ENCODE peak calls at places on chromosomes 3 and 15, in six cellular contexts. Q is RWPE2, J is activated T-cell treated with anti-CD3 and anti-CD28 coated beads for 1 hour, B is NCI-H460, Z is endothelial cell, A is ureter. E is an unnamed sample.

GRCh38 chr15:55744026-55744655 is 1.2 kb upstream of the PRTG start:
- DNase-seq in J (no peak), Z (no peak), B (no peak), A (no peak), Q (no peak), E (no peak)

GRCh38 chr3:42711491-42712343 is 9.1 kb upstream of the HHATL start:
- DNase-seq in Z (no peak), J (no peak), A (no peak), Q (no peak), B (no peak), E (no peak)

GRCh38 chr3:160162440-160162839 is 62.8 kb upstream of the C3orf80 start:
- DNase-seq in Z (peak), Q (no peak), B (no peak), J (no peak), A (no peak), E (no peak)

GRCh38 chr3:12797124-12797891 is 828 bp downstream of the CAND2 start:
- DNase-seq in Z (no peak), Q (no peak), B (no peak), J (no peak), A (no peak), E (no peak)

GRCh38 chr3:150203273-150203672 is 204.8 kb upstream of the TSC22D2 start:
- DNase-seq in A (no peak), Q (no peak), Z (no peak), B (no peak), J (no peak), E (no peak)

GRCh38 chr3:129037093-129037419 is 23.5 kb upstream of the GP9 start:
- DNase-seq in J (no peak), Q (no peak), A (no peak), B (no peak), Z (no peak), E (no peak)

GRCh38 chr3:180063783-180064182 is 27.0 kb upstream of the PEX5L start:
- DNase-seq in Z (no peak), Q (no peak), A (no peak), B (no peak), J (no peak), E (no peak)

GRCh38 chr15:62482715-62483429 is 317.8 kb upstream of the C2CD4B start:
- DNase-seq in Z (peak), A (no peak), J (no peak), B (no peak), Q (no peak), E (no peak)

GRCh38 chr3:193971268-193971751 is 164.6 kb upstream of the HES1 start:
- DNase-seq in B (no peak), J (no peak), Q (no peak), A (no peak), Z (no peak), E (peak)

GRCh38 chr3:197782230-197782629 is 8.8 kb upstream of the LRCH3 start:
- DNase-seq in Q (no peak), B (no peak), Z (no peak), J (no peak), A (no peak), E (no peak)

GRCh38 chr3:107690522-107691138 is 167.9 kb downstream of the BBX start:
- DNase-seq in A (no peak), Z (no peak), J (no peak), Q (no peak), B (peak), E (no peak)

GRCh38 chr15:93866996-93867395 is 364.4 kb upstream of the MCTP2 start:
- DNase-seq in Q (no peak), J (no peak), Z (no peak), A (no peak), B (no peak), E (no peak)

GRCh38 chr3:121431717-121432517 is 113.9 kb downstream of the POLQ start:
- DNase-seq in A (no peak), J (peak), Z (no peak), Q (no peak), B (no peak), E (no peak)

GRCh38 chr15:66251790-66252355 is 1.7 kb downstream of the MEGF11 start:
- DNase-seq in Z (peak), B (no peak), Q (no peak), A (no peak), J (no peak), E (no peak)

GRCh38 chr3:158802399-158803023 is 657 bp downstream of the MFSD1 start:
- DNase-seq in A (no peak), Z (no peak), J (peak), B (no peak), Q (no peak), E (no peak)

GRCh38 chr3:195168009-195168759 is 102.8 kb downstream of the XXYLT1 start:
- DNase-seq in B (no peak), Z (no peak), Q (no peak), A (no peak), J (no peak), E (no peak)

GRCh38 chr3:102722317-102722716 is 287.5 kb downstream of the ZPLD1 start:
- DNase-seq in Z (no peak), J (no peak), B (no peak), Q (no peak), A (no peak), E (no peak)

GRCh38 chr3:193499152-193499551 is 55.5 kb downstream of the ATP13A4 start:
- DNase-seq in J (no peak), B (no peak), Z (no peak), Q (no peak), A (no peak), E (no peak)

GRCh38 chr3:127448161-127448561 is 142.4 kb downstream of the TPRA1 start:
- DNase-seq in J (no peak), A (no peak), Q (peak), Z (no peak), B (no peak), E (peak)

GRCh38 chr3:111252795-111253194 is 181.2 kb downstream of the NECTIN3 start:
- DNase-seq in Q (no peak), B (no peak), J (no peak), A (no peak), Z (no peak), E (no peak)

GRCh38 chr3:153232737-153233330 is 70.8 kb downstream of the RAP2B start:
- DNase-seq in B (no peak), A (no peak), J (no peak), Z (no peak), Q (no peak), E (no peak)

GRCh38 chr3:31235062-31235704 is 297.5 kb upstream of the STT3B start:
- DNase-seq in A (no peak), J (no peak), Q (no peak), Z (no peak), B (no peak), E (no peak)

GRCh38 chr15:90902996-90903732 is at the start of gene MAN2A2:
- DNase-seq in Q (peak), B (peak), Z (peak), J (peak), A (peak), E (peak)

GRCh38 chr3:125213946-125214542 is 1.5 kb upstream of the SLC12A8 start:
- DNase-seq in Z (no peak), B (no peak), Q (no peak), J (no peak), A (no peak), E (no peak)

E was measured in stomach.